ENCODE peak calls at places on chromosomes 6 and 20, in eight cellular contexts. B is CD8-positive, alpha-beta T cell; I is PC-3; N is esophagus squamous epithelium; D is foreskin keratinocyte; E is esophagus muscularis mucosa; C is left ventricle myocardium inferior; K is fibroblast of lung. F is an unnamed sample. For H3K4me1, the result is how much of the 10 kb centered on the place peaks cover.

GRCh38 chr20:56247954-56248782 is at the start of gene MC3R:
- DNase-seq in I (peak), B (no peak), E (no peak), D (no peak), K (peak), C (no peak), N (no peak), F (peak)

GRCh38 chr6:41332241-41332640 is 3.2 kb upstream of the NCR2 start:
- DNase-seq in E (peak), N (no peak), K (no peak), I (no peak), D (no peak), C (no peak), B (no peak), F (no peak)

GRCh38 chr6:97850458-97851218 is 567.6 kb upstream of the MMS22L start:
- DNase-seq in D (no peak), N (no peak), B (no peak), I (peak), C (no peak), E (no peak), K (peak), F (no peak)

GRCh38 chr20:20368414-20369352 is 779 bp downstream of the INSM1 start:
- DNase-seq in B (no peak), D (no peak), I (no peak), E (no peak), N (no peak), K (no peak), C (no peak), F (no peak)

GRCh38 chr6:150573041-150573681 is 26.5 kb upstream of the PLEKHG1 start:
- DNase-seq in D (no peak), C (peak), N (no peak), I (no peak), E (no peak), K (peak), B (no peak), F (no peak)

GRCh38 chr20:19254956-19255355 is 42.5 kb downstream of the SLC24A3 start:
- DNase-seq in K (no peak), E (no peak), I (no peak), N (no peak), B (no peak), C (no peak), D (no peak), F (no peak)

GRCh38 chr6:88490865-88491264 is 324.7 kb upstream of the CNR1 start:
- DNase-seq in E (no peak), D (no peak), C (no peak), B (no peak), I (peak), K (no peak), N (no peak), F (no peak)

GRCh38 chr6:166268431-166268830 is 39.8 kb downstream of the PRR18 start:
- DNase-seq in K (no peak), B (no peak), I (no peak), E (peak), N (no peak), C (no peak), D (no peak), F (no peak)

GRCh38 chr6:40948598-40948997 is 90.4 kb downstream of the UNC5CL start:
- DNase-seq in I (peak), K (peak), D (peak), E (no peak), B (no peak), N (no peak), C (no peak), F (no peak)

GRCh38 chr6:133983099-133983939 is 30.3 kb downstream of the TBPL1 start:
- DNase-seq in D (no peak), K (peak), N (no peak), C (no peak), B (peak), E (no peak), I (peak), F (no peak)

GRCh38 chr20:53622247-53623114 is 28.8 kb upstream of the ZNF217 start:
- DNase-seq in D (no peak), N (no peak), I (no peak), E (no peak), B (no peak), C (no peak), K (peak), F (no peak)

GRCh38 chr20:38723069-38723981 is 961 bp upstream of the SLC32A1 start:
- DNase-seq in C (no peak), E (no peak), I (no peak), D (no peak), N (no peak), B (no peak), K (peak), F (no peak)

GRCh38 chr6:22959571-22959970 is 390.2 kb downstream of the HDGFL1 start:
- DNase-seq in I (no peak), B (no peak), N (no peak), E (no peak), D (peak), K (no peak), C (no peak), F (no peak)

GRCh38 chr6:22954749-22955385 is 385.5 kb downstream of the HDGFL1 start:
- DNase-seq in E (no peak), K (peak), I (peak), N (no peak), D (no peak), B (no peak), C (no peak), F (no peak)

GRCh38 chr6:22956029-22956715 is 386.8 kb downstream of the HDGFL1 start:
- DNase-seq in I (no peak), N (no peak), D (no peak), C (no peak), B (no peak), K (no peak), E (no peak), F (no peak)

GRCh38 chr6:22964334-22964733 is 395.0 kb downstream of the HDGFL1 start:
- DNase-seq in K (no peak), I (no peak), D (no peak), B (no peak), C (no peak), E (no peak), N (no peak), F (no peak)

DNA sequence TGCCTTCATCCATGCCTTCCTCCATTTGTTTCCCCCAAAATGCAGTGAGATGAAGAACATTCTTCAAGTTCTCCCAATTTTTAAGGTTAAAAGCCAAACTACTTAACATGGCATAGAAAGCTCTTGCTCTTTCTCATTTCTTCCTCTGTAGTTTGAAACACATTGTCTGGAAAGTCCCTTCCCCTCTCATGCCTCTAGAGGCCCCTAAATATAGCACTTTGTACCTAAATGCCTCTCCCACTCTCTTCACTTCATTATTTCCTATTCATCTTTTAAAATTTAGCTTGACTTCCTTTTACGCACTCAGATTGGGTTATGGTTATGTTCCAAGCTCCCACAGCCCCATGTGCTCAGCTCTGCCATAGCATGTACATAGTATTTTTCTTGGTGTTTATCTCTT is 389.3 kb downstream of the HDGFL1 start:
- DNase-seq in K (no peak), E (no peak), N (no peak), D (no peak), I (no peak), B (no peak), C (no peak), F (no peak)
- TF ChIP-seq CTCF in K (no peak), E (no peak), N (no peak), D (no peak), I (no peak), B (no peak), C (no peak), F (no peak)

GRCh38 chr6:33742837-33743236 is 3.9 kb downstream of the IP6K3 start:
- DNase-seq in K (no peak), E (no peak), B (no peak), N (no peak), D (no peak), I (no peak), C (no peak), F (no peak)
- H3K4me1 ChIP-seq in K (under half), E (under half), B (under half), N (under half), D (under half), I (under half), C (half or more), F (under half)

GRCh38 chr6:158559895-158560786 is at the start of gene TMEM181:
- DNase-seq in N (peak), K (peak), E (peak), B (peak), D (no peak), I (peak), C (peak), F (peak)
- TF ChIP-seq CTCF in N (no peak), K (no peak), E (no peak), B (no peak), D (peak), I (no peak), C (no peak), F (no peak)

GRCh38 chr6:16334671-16335070 is 96.3 kb downstream of the GMPR start:
- DNase-seq in I (peak), E (no peak), C (no peak), D (peak), K (peak), N (no peak), B (no peak), F (no peak)

GRCh38 chr6:16333580-16333979 is 95.2 kb downstream of the GMPR start:
- DNase-seq in D (peak), E (no peak), I (peak), C (no peak), K (peak), B (no peak), N (no peak), F (no peak)

GRCh38 chr6:16337280-16337975 is 99.0 kb downstream of the GMPR start:
- DNase-seq in B (no peak), C (peak), I (no peak), K (peak), E (peak), N (no peak), D (no peak), F (no peak)

GRCh38 chr6:16336056-16336810 is 97.8 kb downstream of the GMPR start:
- DNase-seq in N (no peak), K (no peak), D (no peak), E (no peak), C (no peak), I (no peak), B (no peak), F (no peak)

GRCh38 chr6:16335176-16335575 is 96.8 kb downstream of the GMPR start:
- DNase-seq in K (no peak), B (no peak), N (no peak), D (no peak), I (no peak), C (no peak), E (no peak), F (no peak)
- H3K4me1 ChIP-seq in K (half or more), B (under half), N (half or more), D (half or more), I (half or more), C (half or more), E (half or more), F (under half)

DNA sequence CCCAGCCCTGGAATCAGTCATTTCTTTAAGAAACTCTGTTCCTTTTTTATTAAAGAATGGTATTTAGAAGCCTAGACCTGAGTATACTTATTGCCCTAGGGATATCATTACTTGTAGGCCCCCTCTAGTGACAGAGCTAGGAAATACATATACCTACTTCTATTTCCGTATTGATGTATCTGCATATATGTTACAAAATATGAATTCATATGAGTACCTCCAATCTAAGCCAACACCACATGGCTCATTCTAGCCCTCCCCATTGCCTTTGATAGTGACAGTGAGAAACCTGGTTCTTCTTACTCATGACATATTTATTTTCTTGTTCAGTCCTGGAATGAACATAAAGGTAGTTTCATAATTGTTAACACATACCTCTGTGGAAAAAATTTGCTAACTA is 137.2 kb downstream of the FARS2 start:
- DNase-seq in N (no peak), I (peak), D (no peak), E (no peak), B (no peak), C (no peak), K (peak), F (peak)
- TF ChIP-seq CTCF in N (peak), I (peak), D (peak), E (peak), B (peak), C (peak), K (peak), F (peak)

DNA sequence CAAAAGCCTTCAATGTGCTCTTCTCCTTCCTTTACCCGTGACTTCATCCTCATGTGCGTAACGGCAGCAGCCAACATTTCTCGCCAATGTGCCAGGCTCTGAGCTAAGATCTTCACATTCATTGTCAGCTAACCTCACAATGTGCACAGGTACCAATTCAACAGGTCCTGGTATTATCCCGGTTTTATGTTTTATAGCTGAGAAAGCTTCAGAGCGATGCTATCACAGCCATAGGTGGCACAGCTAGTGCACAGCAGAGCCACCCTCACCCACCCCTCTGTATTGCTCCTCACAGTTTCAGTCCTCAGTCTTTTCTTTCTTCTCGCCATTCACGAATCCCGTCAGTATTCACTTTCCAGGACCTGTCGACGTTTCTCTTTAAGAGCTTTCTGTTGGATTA is 58.2 kb downstream of the TNFAIP3 start:
- DNase-seq in D (no peak), I (no peak), K (no peak), C (no peak), N (no peak), B (no peak), E (no peak), F (no peak)
- H3K4me1 ChIP-seq in D (under half), I (under half), K (under half), C (under half), N (under half), B (under half), E (under half), F (under half)

GRCh38 chr20:59985864-59986263 is 27.6 kb downstream of the CDH26 start:
- DNase-seq in K (no peak), N (no peak), D (no peak), I (peak), E (peak), C (peak), B (no peak), F (no peak)
- TF ChIP-seq CTCF in K (no peak), N (no peak), D (peak), I (peak), E (no peak), C (peak), B (no peak), F (peak)